ENCODE peak calls at places on chromosomes 11 and 22, in seven cellular contexts. One of them, this sample, is unnamed.

GRCh38 chr22:38981005-38981658 is 1.0 kb upstream of the APOBEC3B start:
- DNase-seq in body of pancreas: peak
- DNase-seq in WTC11: no peak
- DNase-seq in uterus: peak
- DNase-seq in bronchial epithelial cell: peak
- DNase-seq in colonic mucosa: peak
- DNase-seq in tibial nerve: no peak
- DNase-seq in this sample: peak

GRCh38 chr11:68313574-68314202 is 1.3 kb downstream of the LRP5 start:
- DNase-seq in tibial nerve: no peak
- DNase-seq in body of pancreas: no peak
- DNase-seq in bronchial epithelial cell: no peak
- DNase-seq in uterus: no peak
- DNase-seq in colonic mucosa: no peak
- DNase-seq in WTC11: no peak
- DNase-seq in this sample: no peak

GRCh38 chr22:39732625-39733024 is 160.9 kb downstream of the ENTHD1 start:
- DNase-seq in tibial nerve: no peak
- DNase-seq in bronchial epithelial cell: no peak
- DNase-seq in uterus: no peak
- DNase-seq in colonic mucosa: no peak
- DNase-seq in WTC11: no peak
- DNase-seq in body of pancreas: no peak
- DNase-seq in this sample: no peak

GRCh38 chr11:92941676-92942571 is 27.5 kb upstream of the MTNR1B start:
- DNase-seq in WTC11: no peak
- DNase-seq in tibial nerve: no peak
- DNase-seq in body of pancreas: peak
- DNase-seq in uterus: no peak
- DNase-seq in bronchial epithelial cell: peak
- DNase-seq in colonic mucosa: peak
- DNase-seq in this sample: no peak

GRCh38 chr11:78926633-78927347 is 352.1 kb upstream of the NARS2 start:
- DNase-seq in bronchial epithelial cell: no peak
- DNase-seq in WTC11: no peak
- DNase-seq in body of pancreas: no peak
- DNase-seq in tibial nerve: no peak
- DNase-seq in colonic mucosa: no peak
- DNase-seq in uterus: no peak
- DNase-seq in this sample: no peak

GRCh38 chr11:100719362-100719761 is 32.3 kb downstream of the ARHGAP42 start:
- DNase-seq in colonic mucosa: no peak
- DNase-seq in uterus: no peak
- DNase-seq in tibial nerve: no peak
- DNase-seq in body of pancreas: peak
- DNase-seq in bronchial epithelial cell: no peak
- DNase-seq in WTC11: peak
- DNase-seq in this sample: no peak

GRCh38 chr11:104073950-104074349 is 37.5 kb downstream of the DDI1 start:
- DNase-seq in body of pancreas: no peak
- DNase-seq in uterus: no peak
- DNase-seq in tibial nerve: no peak
- DNase-seq in bronchial epithelial cell: peak
- DNase-seq in WTC11: no peak
- DNase-seq in colonic mucosa: no peak
- DNase-seq in this sample: no peak

GRCh38 chr11:67397536-67397935 is 4.1 kb downstream of the PPP1CA start:
- DNase-seq in uterus: no peak
- DNase-seq in bronchial epithelial cell: no peak
- DNase-seq in WTC11: no peak
- DNase-seq in body of pancreas: no peak
- DNase-seq in colonic mucosa: no peak
- DNase-seq in tibial nerve: no peak
- DNase-seq in this sample: no peak

GRCh38 chr22:37544955-37545702 is 15.2 kb upstream of the CDC42EP1 start:
- DNase-seq in body of pancreas: peak
- DNase-seq in colonic mucosa: peak
- DNase-seq in WTC11: peak
- DNase-seq in tibial nerve: peak
- DNase-seq in bronchial epithelial cell: peak
- DNase-seq in uterus: peak
- DNase-seq in this sample: no peak

GRCh38 chr11:130625907-130626306 is 177.5 kb downstream of the ADAMTS15 start:
- DNase-seq in tibial nerve: no peak
- DNase-seq in bronchial epithelial cell: no peak
- DNase-seq in WTC11: no peak
- DNase-seq in colonic mucosa: no peak
- DNase-seq in uterus: no peak
- DNase-seq in body of pancreas: no peak
- DNase-seq in this sample: no peak

GRCh38 chr11:118396097-118396501 is 5.3 kb upstream of the ATP5MG start:
- DNase-seq in WTC11: no peak
- DNase-seq in bronchial epithelial cell: no peak
- DNase-seq in body of pancreas: no peak
- DNase-seq in tibial nerve: no peak
- DNase-seq in colonic mucosa: no peak
- DNase-seq in uterus: no peak
- DNase-seq in this sample: no peak

GRCh38 chr11:60927061-60927592 is 2.9 kb downstream of the TMEM132A start:
- DNase-seq in body of pancreas: no peak
- DNase-seq in tibial nerve: no peak
- DNase-seq in WTC11: no peak
- DNase-seq in uterus: no peak
- DNase-seq in colonic mucosa: no peak
- DNase-seq in bronchial epithelial cell: no peak
- DNase-seq in this sample: peak

GRCh38 chr11:66069715-66070603 is at the start of gene PACS1:
- DNase-seq in tibial nerve: peak
- DNase-seq in WTC11: peak
- DNase-seq in uterus: peak
- DNase-seq in body of pancreas: peak
- DNase-seq in bronchial epithelial cell: no peak
- DNase-seq in colonic mucosa: peak
- DNase-seq in this sample: no peak

GRCh38 chr22:48896766-48897637 is 930.7 kb downstream of the BRD1 start:
- DNase-seq in body of pancreas: no peak
- DNase-seq in tibial nerve: no peak
- DNase-seq in colonic mucosa: peak
- DNase-seq in uterus: no peak
- DNase-seq in bronchial epithelial cell: no peak
- DNase-seq in WTC11: no peak
- DNase-seq in this sample: peak

GRCh38 chr11:83051760-83052671 is 19.7 kb downstream of the RAB30 start:
- DNase-seq in uterus: no peak
- DNase-seq in bronchial epithelial cell: peak
- DNase-seq in body of pancreas: peak
- DNase-seq in tibial nerve: no peak
- DNase-seq in colonic mucosa: no peak
- DNase-seq in WTC11: no peak
- DNase-seq in this sample: no peak

GRCh38 chr11:8693555-8693954 is 11.0 kb downstream of the RPL27A start:
- DNase-seq in tibial nerve: no peak
- DNase-seq in colonic mucosa: no peak
- DNase-seq in body of pancreas: no peak
- DNase-seq in WTC11: no peak
- DNase-seq in bronchial epithelial cell: no peak
- DNase-seq in uterus: peak
- DNase-seq in this sample: no peak

GRCh38 chr11:28243057-28243456 is 134.9 kb downstream of the METTL15 start:
- DNase-seq in bronchial epithelial cell: no peak
- DNase-seq in uterus: no peak
- DNase-seq in body of pancreas: no peak
- DNase-seq in WTC11: no peak
- DNase-seq in colonic mucosa: no peak
- DNase-seq in tibial nerve: no peak
- DNase-seq in this sample: no peak

GRCh38 chr11:33045551-33046255 is 6.3 kb downstream of the TCP11L1 start:
- DNase-seq in tibial nerve: no peak
- DNase-seq in body of pancreas: no peak
- DNase-seq in bronchial epithelial cell: peak
- DNase-seq in colonic mucosa: peak
- DNase-seq in uterus: no peak
- DNase-seq in WTC11: no peak
- DNase-seq in this sample: no peak

GRCh38 chr11:70358797-70359196 is 39.5 kb upstream of the CTTN start:
- DNase-seq in uterus: no peak
- DNase-seq in WTC11: no peak
- DNase-seq in body of pancreas: no peak
- DNase-seq in tibial nerve: no peak
- DNase-seq in colonic mucosa: no peak
- DNase-seq in bronchial epithelial cell: no peak
- DNase-seq in this sample: no peak

GRCh38 chr11:2580444-2581050 is 119.2 kb downstream of the KCNQ1OT1 start:
- DNase-seq in tibial nerve: no peak
- DNase-seq in colonic mucosa: no peak
- DNase-seq in WTC11: peak
- DNase-seq in uterus: no peak
- DNase-seq in bronchial epithelial cell: no peak
- DNase-seq in body of pancreas: peak
- DNase-seq in this sample: peak

GRCh38 chr11:23123766-23124165 is 263.5 kb upstream of the CCDC179 start:
- DNase-seq in uterus: no peak
- DNase-seq in tibial nerve: no peak
- DNase-seq in bronchial epithelial cell: peak
- DNase-seq in WTC11: no peak
- DNase-seq in colonic mucosa: no peak
- DNase-seq in body of pancreas: no peak
- DNase-seq in this sample: no peak

GRCh38 chr11:14892036-14892556 is at the start of gene CYP2R1:
- DNase-seq in WTC11: peak
- DNase-seq in uterus: peak
- DNase-seq in bronchial epithelial cell: peak
- DNase-seq in body of pancreas: peak
- DNase-seq in tibial nerve: peak
- DNase-seq in colonic mucosa: peak
- DNase-seq in this sample: peak
- TF ChIP-seq CTCF in WTC11: no peak
- TF ChIP-seq CTCF in uterus: no peak
- TF ChIP-seq CTCF in bronchial epithelial cell: no peak
- TF ChIP-seq CTCF in body of pancreas: no peak
- TF ChIP-seq CTCF in tibial nerve: no peak
- TF ChIP-seq CTCF in colonic mucosa: no peak
- TF ChIP-seq CTCF in this sample: peak

GRCh38 chr11:48110509-48110766 is 106.2 kb upstream of the OR4B1 start:
- DNase-seq in body of pancreas: no peak
- DNase-seq in uterus: no peak
- DNase-seq in bronchial epithelial cell: no peak
- DNase-seq in tibial nerve: no peak
- DNase-seq in WTC11: no peak
- DNase-seq in colonic mucosa: no peak
- DNase-seq in this sample: no peak

GRCh38 chr11:48111941-48112340 is 104.7 kb upstream of the OR4B1 start:
- DNase-seq in bronchial epithelial cell: no peak
- DNase-seq in body of pancreas: no peak
- DNase-seq in uterus: no peak
- DNase-seq in WTC11: no peak
- DNase-seq in tibial nerve: no peak
- DNase-seq in colonic mucosa: no peak
- DNase-seq in this sample: no peak

GRCh38 chr11:48107188-48107704 is 109.4 kb upstream of the OR4B1 start:
- DNase-seq in colonic mucosa: no peak
- DNase-seq in bronchial epithelial cell: peak
- DNase-seq in body of pancreas: no peak
- DNase-seq in WTC11: no peak
- DNase-seq in uterus: no peak
- DNase-seq in tibial nerve: no peak
- DNase-seq in this sample: no peak

GRCh38 chr11:48108231-48109045 is 108.2 kb upstream of the OR4B1 start:
- DNase-seq in colonic mucosa: no peak
- DNase-seq in body of pancreas: no peak
- DNase-seq in tibial nerve: no peak
- DNase-seq in bronchial epithelial cell: no peak
- DNase-seq in WTC11: no peak
- DNase-seq in uterus: no peak
- DNase-seq in this sample: no peak

GRCh38 chr11:48109046-48109666 is 107.5 kb upstream of the OR4B1 start:
- DNase-seq in tibial nerve: no peak
- DNase-seq in uterus: no peak
- DNase-seq in colonic mucosa: no peak
- DNase-seq in body of pancreas: no peak
- DNase-seq in bronchial epithelial cell: peak
- DNase-seq in WTC11: no peak
- DNase-seq in this sample: no peak
- TF ChIP-seq CTCF in tibial nerve: peak
- TF ChIP-seq CTCF in uterus: peak
- TF ChIP-seq CTCF in colonic mucosa: peak
- TF ChIP-seq CTCF in body of pancreas: peak
- TF ChIP-seq CTCF in bronchial epithelial cell: peak
- TF ChIP-seq CTCF in WTC11: no peak
- TF ChIP-seq CTCF in this sample: peak

DNA sequence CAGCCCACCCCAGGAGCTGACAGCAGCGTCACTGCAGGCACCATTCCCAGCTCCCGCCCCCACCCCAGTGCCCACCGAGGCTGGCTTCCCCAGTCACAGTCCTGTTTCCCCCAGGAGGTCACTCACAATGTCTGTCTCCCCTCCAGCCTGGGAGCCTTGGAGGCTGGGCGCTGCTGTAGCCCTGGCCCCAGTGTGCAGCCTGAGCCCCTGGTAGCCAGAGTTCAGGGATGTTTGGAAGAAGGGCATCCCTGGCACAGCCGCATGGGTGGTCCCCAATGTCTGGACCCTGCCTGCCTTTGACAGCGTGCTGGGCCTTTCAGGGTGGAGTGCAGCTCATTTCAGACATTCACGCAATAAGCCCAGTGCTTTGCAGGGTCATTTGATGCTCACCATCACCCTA is 4.3 kb downstream of the CAPN5 start:
- DNase-seq in uterus: no peak
- DNase-seq in tibial nerve: no peak
- DNase-seq in bronchial epithelial cell: no peak
- DNase-seq in body of pancreas: no peak
- DNase-seq in WTC11: no peak
- DNase-seq in colonic mucosa: no peak
- DNase-seq in this sample: peak
- TF ChIP-seq CTCF in uterus: no peak
- TF ChIP-seq CTCF in tibial nerve: no peak
- TF ChIP-seq CTCF in bronchial epithelial cell: no peak
- TF ChIP-seq CTCF in body of pancreas: no peak
- TF ChIP-seq CTCF in WTC11: no peak
- TF ChIP-seq CTCF in colonic mucosa: no peak
- TF ChIP-seq CTCF in this sample: no peak

DNA sequence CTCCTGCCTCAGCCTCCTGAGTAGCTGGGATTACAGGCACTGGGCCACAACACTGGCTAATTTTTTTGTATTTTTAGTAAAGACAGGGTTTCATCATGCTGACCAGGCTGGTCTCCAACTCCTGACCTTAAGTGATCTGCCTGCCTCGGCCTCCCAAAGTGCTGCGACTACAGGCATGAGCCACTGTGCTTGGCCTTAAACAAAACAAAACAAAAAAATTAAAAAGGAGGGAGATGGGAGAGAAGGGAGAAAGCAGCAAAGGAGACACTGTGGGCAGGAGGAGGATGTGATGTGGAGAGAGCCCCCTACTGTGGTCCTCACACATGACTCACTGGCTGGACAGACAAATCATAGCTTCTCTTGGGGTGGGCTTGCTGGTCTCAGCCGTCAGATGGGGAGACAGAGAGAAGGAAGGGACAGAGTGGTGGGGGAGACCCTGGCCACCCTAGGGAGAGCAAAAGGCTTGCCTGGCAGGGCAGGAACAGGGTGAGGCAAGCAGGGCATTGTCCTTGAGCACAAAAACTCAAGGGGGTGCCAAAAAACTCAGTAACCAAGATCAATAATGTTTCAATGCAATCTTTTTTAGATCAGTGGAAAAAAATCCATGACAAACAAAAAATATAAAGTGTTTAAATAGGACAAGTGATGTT is 31.6 kb downstream of the TPST2 start:
- DNase-seq in tibial nerve: no peak
- DNase-seq in colonic mucosa: no peak
- DNase-seq in uterus: no peak
- DNase-seq in body of pancreas: peak
- DNase-seq in WTC11: no peak
- DNase-seq in bronchial epithelial cell: no peak
- DNase-seq in this sample: no peak
- TF ChIP-seq CTCF in tibial nerve: no peak
- TF ChIP-seq CTCF in colonic mucosa: no peak
- TF ChIP-seq CTCF in uterus: no peak
- TF ChIP-seq CTCF in body of pancreas: no peak
- TF ChIP-seq CTCF in WTC11: no peak
- TF ChIP-seq CTCF in bronchial epithelial cell: no peak
- TF ChIP-seq CTCF in this sample: peak

This sample was measured in chondrocyte.